ENCODE peak calls at places on chromosomes 1 and 21, in seven cellular contexts. T is right lobe of liver, Y is omental fat pad, C is endothelial cell, M is GM10248, X is Caco-2, A is choroid plexus epithelial cell. P is an unnamed sample.

GRCh38 chr1:206717237-206717989 is 32.7 kb downstream of the MAPKAPK2 start:
- DNase-seq in M (peak; percentile 51), A (peak; percentile 50), Y (no peak), T (no peak), X (no peak), C (no peak), P (no peak)

GRCh38 chr1:32115496-32115895 is 7.6 kb downstream of the KPNA6 start:
- DNase-seq in M (no peak), Y (no peak), X (no peak), T (no peak), A (no peak), C (no peak), P (no peak)

GRCh38 chr1:71785470-71785869 is 496.9 kb downstream of the NEGR1 start:
- DNase-seq in A (no peak), T (no peak), M (no peak), Y (no peak), X (no peak), C (no peak), P (no peak)

GRCh38 chr1:57736940-57737339 is 313.1 kb upstream of the DAB1 start:
- DNase-seq in M (no peak), T (no peak), X (no peak), Y (no peak), A (no peak), C (peak; percentile 15), P (no peak)

GRCh38 chr1:186950547-186950946 is 121.8 kb downstream of the PLA2G4A start:
- DNase-seq in C (no peak), X (no peak), T (no peak), A (peak; percentile 70), M (no peak), Y (no peak), P (no peak)

GRCh38 chr1:8661185-8662110 is 156.0 kb downstream of the RERE start:
- DNase-seq in Y (peak; percentile 68), T (no peak), X (no peak), C (no peak), M (peak; percentile 35), A (peak; percentile 94), P (no peak)

GRCh38 chr21:34351786-34352241 is 12.0 kb upstream of the KCNE2 start:
- DNase-seq in A (peak; percentile 54), C (peak; percentile 36), X (peak; percentile 74), T (peak; percentile 75), Y (no peak), M (peak; percentile 69), P (peak; percentile 37)

GRCh38 chr1:72524021-72524420 is 241.7 kb upstream of the NEGR1 start:
- DNase-seq in M (no peak), C (no peak), T (no peak), Y (no peak), A (no peak), X (no peak), P (no peak)

GRCh38 chr1:51421961-51422360 is 91.6 kb upstream of the TTC39A start:
- DNase-seq in C (no peak), T (no peak), X (no peak), M (no peak), Y (no peak), A (peak; percentile 84), P (no peak)

GRCh38 chr1:19361231-19362147 is 49.4 kb downstream of the SLC66A1 start:
- DNase-seq in A (peak; percentile 38), Y (no peak), C (no peak), T (no peak), X (no peak), M (no peak), P (no peak)

GRCh38 chr1:64848136-64848535 is 103.3 kb downstream of the RAVER2 start:
- DNase-seq in C (no peak), Y (no peak), M (no peak), T (no peak), X (no peak), A (no peak), P (no peak)

GRCh38 chr1:150535511-150536281 is 13.5 kb upstream of the ADAMTSL4 start:
- DNase-seq in M (no peak), A (no peak), C (no peak), T (no peak), X (peak; percentile 85), Y (no peak), P (no peak)

GRCh38 chr1:36572906-36573305 is 90.2 kb upstream of the CSF3R start:
- DNase-seq in M (no peak), T (no peak), X (no peak), A (no peak), C (no peak), Y (no peak), P (no peak)

GRCh38 chr1:160437432-160438319 is 37.3 kb downstream of the VANGL2 start:
- DNase-seq in Y (no peak), X (no peak), M (peak; percentile 28), A (no peak), C (no peak), T (no peak), P (no peak)

GRCh38 chr1:207858806-207859205 is 52.1 kb downstream of the CD34 start:
- DNase-seq in C (no peak), Y (no peak), A (peak; percentile 85), M (no peak), X (peak; percentile 0), T (no peak), P (no peak)

GRCh38 chr1:161068306-161069200 is 1.1 kb downstream of the ARHGAP30 start:
- DNase-seq in A (no peak), T (peak; percentile 60), C (no peak), M (peak; percentile 87), X (no peak), Y (no peak), P (no peak)

GRCh38 chr1:158188618-158189017 is 7.9 kb downstream of the CD1D start:
- DNase-seq in C (no peak), M (no peak), Y (no peak), T (no peak), X (no peak), A (no peak), P (no peak)

DNA sequence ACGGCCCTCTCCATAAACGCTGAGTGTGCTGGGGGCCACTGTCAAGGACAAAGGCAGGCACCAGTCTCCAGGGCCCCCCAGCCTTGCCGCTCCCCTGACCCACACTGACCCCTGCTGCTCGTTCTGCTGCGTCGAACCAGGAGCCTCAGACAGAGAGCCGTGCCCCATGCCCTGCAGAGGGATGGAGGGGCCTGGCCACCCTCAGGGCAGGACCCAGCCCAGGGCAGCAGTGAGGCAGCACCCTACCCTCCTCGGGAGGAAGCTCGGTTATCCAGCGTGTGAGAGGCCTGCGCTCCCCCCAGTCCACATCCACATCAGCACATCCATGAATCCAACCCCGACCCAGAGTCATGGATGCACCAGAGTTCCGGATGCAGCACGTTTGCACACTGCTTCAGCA is 15.1 kb downstream of the WDR4 start:
- DNase-seq in Y (no peak), A (no peak), M (no peak), T (no peak), X (no peak), C (no peak), P (no peak)
- TF ChIP-seq CTCF in Y (no peak), A (no peak), M (no peak), T (no peak), X (no peak), C (no peak), P (no peak)

GRCh38 chr1:44674113-44675000 is at the start of the genes ARMH1 and TMEM53:
- DNase-seq in X (peak; percentile 99), T (peak; percentile 100), C (peak; percentile 95), Y (peak; percentile 97), A (peak; percentile 100), M (peak; percentile 97), P (peak; percentile 96)
- TF ChIP-seq CTCF in X (peak; percentile 4), T (no peak), C (no peak), Y (no peak), A (peak; percentile 27), M (no peak), P (no peak)

GRCh38 chr1:25816112-25816718 is 3.5 kb upstream of the MTFR1L start:
- DNase-seq in X (no peak), T (no peak), Y (no peak), M (no peak), A (no peak), C (no peak), P (no peak)

GRCh38 chr1:25814688-25815087 is 5.1 kb upstream of the MTFR1L start:
- DNase-seq in X (no peak), M (no peak), A (no peak), T (no peak), C (no peak), Y (no peak), P (no peak)

GRCh38 chr1:25813071-25813733 is 6.6 kb upstream of the MTFR1L start:
- DNase-seq in X (no peak), A (no peak), M (no peak), C (no peak), T (no peak), Y (no peak), P (no peak)

GRCh38 chr1:25815208-25816111 is 4.3 kb upstream of the MTFR1L start:
- DNase-seq in C (no peak), M (no peak), Y (no peak), X (no peak), T (peak; percentile 42), A (no peak), P (no peak)

GRCh38 chr1:25813734-25814471 is 5.9 kb upstream of the MTFR1L start:
- DNase-seq in Y (no peak), C (no peak), A (no peak), T (no peak), M (no peak), X (no peak), P (no peak)
- TF ChIP-seq CTCF in Y (no peak), C (no peak), A (peak; percentile 4), T (no peak), M (peak; percentile 17), X (no peak), P (no peak)

GRCh38 chr1:151721788-151722510 is 627 bp downstream of the RIIAD1 start:
- DNase-seq in M (no peak), Y (no peak), X (no peak), T (no peak), A (no peak), C (no peak), P (no peak)

GRCh38 chr1:151718666-151719065 is 2.1 kb upstream of the CELF3 start:
- DNase-seq in A (no peak), M (no peak), T (no peak), Y (no peak), X (no peak), C (no peak), P (no peak)

GRCh38 chr1:151720190-151720953 is 950 bp upstream of the RIIAD1 start:
- DNase-seq in T (no peak), Y (no peak), A (peak; percentile 73), M (peak; percentile 73), X (no peak), C (no peak), P (no peak)

GRCh38 chr1:151723726-151724370 is 2.5 kb downstream of the RIIAD1 start:
- DNase-seq in C (no peak), X (no peak), M (no peak), A (no peak), Y (no peak), T (no peak), P (no peak)

DNA sequence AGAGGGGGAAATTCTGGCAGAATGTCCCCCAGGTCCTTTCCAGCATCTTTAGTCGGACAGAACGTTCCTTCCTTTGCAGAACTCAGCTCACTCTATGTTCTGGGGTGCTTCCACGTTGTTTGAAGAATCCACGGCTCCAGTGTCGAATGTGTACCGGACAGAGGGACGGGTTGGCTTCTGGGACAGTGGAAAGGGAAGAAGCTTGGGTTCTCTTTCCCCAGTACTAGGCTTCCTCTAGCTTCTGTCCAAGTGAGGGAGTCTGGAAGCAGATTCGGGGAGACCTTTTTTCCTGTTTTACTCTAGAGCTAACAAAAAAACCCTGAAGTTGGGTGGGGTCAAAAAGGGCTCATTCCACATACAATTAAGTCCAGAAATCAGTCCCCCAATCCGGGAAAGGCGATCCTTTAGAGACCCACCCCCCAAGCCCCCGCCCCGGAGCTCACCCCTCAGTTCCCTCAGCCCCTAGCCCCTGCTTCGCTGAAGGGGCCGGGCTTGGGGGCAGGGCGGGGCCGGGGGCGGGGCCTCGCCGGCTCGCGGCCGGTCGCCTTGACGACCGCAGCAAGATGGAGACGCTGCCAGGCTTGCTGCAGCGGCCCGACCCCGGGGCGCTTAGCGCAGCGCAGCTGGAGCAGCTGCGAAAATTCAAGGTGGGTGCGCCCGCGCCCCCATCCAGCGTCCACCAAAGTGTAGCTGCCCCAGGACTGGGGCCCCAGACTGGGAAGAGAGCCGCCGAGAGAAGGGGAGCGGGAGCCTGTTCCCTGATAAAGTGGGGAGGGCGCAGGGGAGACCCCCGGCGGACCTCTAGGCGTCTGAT is at the start of gene RIIAD1:
- DNase-seq in X (no peak), C (peak; percentile 43), Y (no peak), M (peak; percentile 91), T (no peak), A (peak; percentile 25), P (no peak)
- TF ChIP-seq CTCF in X (no peak), C (no peak), Y (no peak), M (no peak), T (no peak), A (no peak), P (no peak)